ENCODE peak calls at places on chromosome 15, in four cellular contexts. One of them, this sample, is unnamed.

GRCh38 chr15:65791335-65792129 is 561 bp downstream of the DENND4A start:
- DNase-seq in aorta: peak
- DNase-seq in heart left ventricle: peak
- DNase-seq in T-helper 2 cell: peak
- DNase-seq in this sample: peak

GRCh38 chr15:27495963-27496459 is 525.0 kb downstream of the GABRG3 start:
- DNase-seq in aorta: no peak
- DNase-seq in heart left ventricle: no peak
- DNase-seq in T-helper 2 cell: no peak
- DNase-seq in this sample: no peak

GRCh38 chr15:67013696-67014095 is 51.7 kb upstream of the SMAD3 start:
- DNase-seq in aorta: no peak
- DNase-seq in heart left ventricle: peak
- DNase-seq in T-helper 2 cell: no peak
- DNase-seq in this sample: no peak

GRCh38 chr15:43204016-43204901 is 16.6 kb downstream of the EPB42 start:
- DNase-seq in aorta: peak
- DNase-seq in heart left ventricle: peak
- DNase-seq in T-helper 2 cell: peak
- DNase-seq in this sample: peak

GRCh38 chr15:48337626-48338025 is 6.4 kb downstream of the DUT start:
- DNase-seq in aorta: no peak
- DNase-seq in heart left ventricle: no peak
- DNase-seq in T-helper 2 cell: no peak
- DNase-seq in this sample: no peak

GRCh38 chr15:29437888-29438713 is 168.5 kb upstream of the NSMCE3 start:
- DNase-seq in aorta: no peak
- DNase-seq in heart left ventricle: no peak
- DNase-seq in T-helper 2 cell: no peak
- DNase-seq in this sample: no peak

GRCh38 chr15:91223902-91224301 is 123.8 kb downstream of the SV2B start:
- DNase-seq in aorta: no peak
- DNase-seq in heart left ventricle: no peak
- DNase-seq in T-helper 2 cell: no peak
- DNase-seq in this sample: no peak

GRCh38 chr15:85002517-85002916 is 20.9 kb downstream of the PDE8A start:
- DNase-seq in aorta: no peak
- DNase-seq in heart left ventricle: no peak
- DNase-seq in T-helper 2 cell: no peak
- DNase-seq in this sample: no peak

GRCh38 chr15:60184579-60184978 is 180.5 kb downstream of the FOXB1 start:
- DNase-seq in aorta: no peak
- DNase-seq in heart left ventricle: no peak
- DNase-seq in T-helper 2 cell: no peak
- DNase-seq in this sample: no peak

GRCh38 chr15:98650871-98651481 is 2.6 kb downstream of the IGF1R start:
- DNase-seq in aorta: no peak
- DNase-seq in heart left ventricle: peak
- DNase-seq in T-helper 2 cell: no peak
- DNase-seq in this sample: no peak